ENCODE peak calls at places on chromosomes 11 and 22, in five cellular contexts. M is spleen, O is HCT116, L is adrenal gland, Z is Peyer's patch. B is an unnamed sample.

GRCh38 chr11:102513869-102514268 is 16.7 kb downstream of the MMP7 start:
- DNase-seq in M (no peak), O (no peak), L (peak), Z (peak), B (no peak)

GRCh38 chr11:45259607-45260006 is 26.5 kb downstream of the SYT13 start:
- DNase-seq in M (no peak), O (peak), L (peak), Z (no peak), B (peak)

GRCh38 chr11:16968196-16968595 is 46.0 kb downstream of the PLEKHA7 start:
- DNase-seq in M (no peak), O (no peak), L (no peak), Z (no peak), B (no peak)

GRCh38 chr11:37712246-37712645 is 1114.2 kb upstream of the RAG2 start:
- DNase-seq in M (no peak), O (no peak), L (no peak), Z (no peak), B (no peak)

GRCh38 chr11:451738-452137 is 1.7 kb downstream of the PTDSS2 start:
- DNase-seq in M (no peak), O (no peak), L (no peak), Z (no peak), B (no peak)

GRCh38 chr11:20599424-20600346 is at the start of gene SLC6A5:
- DNase-seq in M (no peak), O (no peak), L (peak), Z (no peak), B (peak)

GRCh38 chr22:31937328-31937727 is 7.0 kb upstream of the YWHAH start:
- DNase-seq in M (peak), O (no peak), L (no peak), Z (no peak), B (no peak)

GRCh38 chr22:21626735-21627469 is 2.9 kb downstream of the YDJC start:
- DNase-seq in M (no peak), O (no peak), L (no peak), Z (no peak), B (no peak)

GRCh38 chr11:33897761-33898403 is 6.0 kb upstream of the LMO2 start:
- DNase-seq in M (no peak), O (no peak), L (no peak), Z (no peak), B (no peak)

GRCh38 chr11:65493367-65494176 is 5.3 kb upstream of the MALAT1 start:
- DNase-seq in M (no peak), O (peak), L (peak), Z (no peak), B (no peak)
- TF ChIP-seq POLR2A in M (no peak), O (no peak), L (peak), Z (peak), B (peak)

DNA sequence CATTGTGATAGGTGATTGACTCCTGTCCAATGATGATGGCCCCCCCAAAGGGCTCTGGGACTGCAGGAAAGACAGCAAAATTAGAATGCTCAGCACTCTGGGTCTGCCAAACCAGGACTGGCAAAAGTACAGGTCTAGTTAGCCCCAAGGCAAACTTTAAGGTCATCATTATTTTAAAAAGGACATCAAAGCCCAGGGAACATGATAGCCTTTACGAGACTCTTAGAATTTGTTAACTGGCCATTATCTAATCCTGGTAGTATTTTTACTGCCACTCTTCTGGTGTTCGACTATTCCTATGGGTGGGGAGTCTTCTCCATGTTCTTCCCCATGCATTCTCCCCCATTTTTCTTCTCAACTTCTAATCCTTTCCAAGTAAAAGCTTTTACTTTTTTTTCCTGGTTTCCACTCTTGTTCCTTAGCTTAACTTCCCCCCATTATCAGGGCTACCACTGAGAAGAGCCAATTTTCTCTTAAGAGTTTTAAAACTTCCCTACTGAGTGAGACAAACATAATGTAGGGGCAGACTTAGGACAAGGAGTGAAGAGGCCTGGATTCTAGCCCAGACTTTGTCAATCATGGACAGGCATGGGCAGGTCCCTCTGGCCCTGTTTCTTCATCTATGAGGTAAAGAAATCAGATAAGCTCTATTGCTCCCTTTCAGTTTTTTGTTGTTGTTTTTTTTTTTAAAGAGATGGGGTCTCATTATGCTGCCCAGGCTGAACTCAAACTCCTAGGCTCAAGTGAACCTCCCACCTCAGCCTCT is 7.1 kb downstream of the DDB1 start:
- DNase-seq in M (no peak), O (no peak), L (peak), Z (no peak), B (no peak)
- TF ChIP-seq POLR2A in M (no peak), O (no peak), L (no peak), Z (no peak), B (no peak)

GRCh38 chr22:29225422-29226090 is 19.9 kb downstream of the EMID1 start:
- DNase-seq in M (peak), O (no peak), L (peak), Z (no peak), B (peak)
- TF ChIP-seq POLR2A in M (no peak), O (no peak), L (no peak), Z (no peak), B (no peak)

GRCh38 chr11:73784734-73785133 is 2.9 kb upstream of the MRPL48 start:
- DNase-seq in M (no peak), O (no peak), L (no peak), Z (no peak), B (no peak)

GRCh38 chr11:73781303-73781702 is 6.4 kb upstream of the MRPL48 start:
- DNase-seq in M (no peak), O (no peak), L (no peak), Z (no peak), B (no peak)

GRCh38 chr11:73783483-73784020 is 4.1 kb upstream of the MRPL48 start:
- DNase-seq in M (no peak), O (no peak), L (no peak), Z (no peak), B (no peak)

GRCh38 chr11:73784080-73784634 is 3.5 kb upstream of the MRPL48 start:
- DNase-seq in M (no peak), O (peak), L (no peak), Z (no peak), B (no peak)

GRCh38 chr11:73779084-73779902 is 8.4 kb upstream of the MRPL48 start:
- DNase-seq in M (peak), O (peak), L (peak), Z (peak), B (peak)
- TF ChIP-seq POLR2A in M (no peak), O (peak), L (peak), Z (peak), B (peak)

DNA sequence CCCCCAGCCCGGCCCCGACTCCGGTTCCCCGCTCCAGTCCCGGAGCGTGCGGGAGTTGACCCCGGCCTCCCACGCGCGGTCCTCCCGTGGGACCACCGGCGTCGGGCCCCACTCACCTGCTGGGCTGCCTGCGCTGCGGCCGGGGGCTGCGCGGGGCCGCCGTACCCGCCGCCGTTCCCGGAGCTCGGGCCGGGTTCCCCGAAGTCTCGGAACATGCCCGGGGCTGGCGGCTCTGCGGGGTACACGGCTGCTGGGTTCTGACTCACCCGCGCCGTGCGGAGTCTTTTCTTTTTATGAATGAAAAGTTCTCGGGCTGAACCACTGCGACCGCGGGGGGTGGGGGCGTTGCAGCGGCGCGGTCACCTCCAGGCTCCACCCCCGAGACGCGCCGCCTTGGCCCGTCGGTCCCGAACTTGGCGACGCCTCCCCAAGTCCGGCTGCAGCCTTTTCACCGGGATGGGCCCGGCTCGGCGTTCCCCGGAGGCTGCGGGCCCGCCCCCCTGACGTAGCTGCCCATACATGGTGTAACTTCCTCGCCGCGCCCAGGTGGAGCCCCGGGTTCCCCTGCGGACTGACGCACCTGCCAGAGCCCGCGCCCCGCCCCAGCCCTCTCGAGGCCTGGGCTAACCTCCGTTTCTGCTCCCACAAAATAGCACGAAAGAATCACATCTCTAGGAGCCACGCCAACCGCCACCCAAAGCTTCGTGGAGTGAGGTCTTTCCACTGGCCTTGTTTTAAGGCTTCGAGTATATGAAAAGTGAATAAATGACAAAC is at the start of gene FOSL1:
- DNase-seq in M (peak), O (peak), L (peak), Z (peak), B (no peak)
- TF ChIP-seq POLR2A in M (no peak), O (peak), L (peak), Z (peak), B (peak)

B was measured in H54.